ENCODE peak calls at places on chromosomes 11 and 22, in eight cellular contexts. H is CD4-positive, CD25-positive, alpha-beta regulatory T cell; N is cardiac muscle cell; T is PC-3; Z is sigmoid colon; E is GM23248; I is fibroblast of lung; V is thoracic aorta. M is an unnamed sample. For H3K4me1, the result is how much of the 10 kb centered on the place peaks cover.

GRCh38 chr11:25535462-25535861 is 796.5 kb upstream of the ANO3 start:
- DNase-seq in H (no peak), N (peak), T (no peak), Z (peak), E (no peak), I (peak), V (no peak), M (no peak)

GRCh38 chr11:15645201-15645600 is 530.5 kb downstream of the INSC start:
- DNase-seq in H (no peak), N (no peak), T (no peak), Z (no peak), E (no peak), I (no peak), V (no peak), M (no peak)

GRCh38 chr11:124758355-124759267 is 3.5 kb downstream of the ESAM start:
- DNase-seq in H (peak), N (peak), T (peak), Z (peak), E (peak), I (peak), V (no peak), M (no peak)

GRCh38 chr11:65188486-65188885 is 6.8 kb downstream of the CAPN1 start:
- DNase-seq in H (no peak), N (no peak), T (no peak), Z (peak), E (no peak), I (no peak), V (no peak), M (no peak)

GRCh38 chr11:35330924-35331323 is 88.4 kb downstream of the SLC1A2 start:
- DNase-seq in H (no peak), N (no peak), T (no peak), Z (no peak), E (no peak), I (no peak), V (no peak), M (no peak)

GRCh38 chr11:115207166-115207591 is 297.0 kb downstream of the CADM1 start:
- DNase-seq in H (no peak), N (no peak), T (no peak), Z (no peak), E (no peak), I (no peak), V (no peak), M (no peak)

GRCh38 chr11:110377451-110377850 is 52.3 kb upstream of the FDX1 start:
- DNase-seq in H (no peak), N (no peak), T (no peak), Z (no peak), E (no peak), I (no peak), V (no peak), M (no peak)

GRCh38 chr11:57751676-57752253 is at the start of gene BTBD18:
- DNase-seq in H (no peak), N (peak), T (peak), Z (no peak), E (peak), I (peak), V (no peak), M (peak)

GRCh38 chr22:49153921-49154320 is 673.8 kb downstream of the BRD1 start:
- DNase-seq in H (no peak), N (no peak), T (no peak), Z (no peak), E (no peak), I (no peak), V (no peak), M (no peak)

GRCh38 chr22:31707519-31707918 is 42.4 kb downstream of the PRR14L start:
- DNase-seq in H (no peak), N (no peak), T (no peak), Z (no peak), E (no peak), I (no peak), V (no peak), M (no peak)

GRCh38 chr11:123904932-123905331 is 3.0 kb downstream of the OR8D4 start:
- DNase-seq in H (no peak), N (no peak), T (no peak), Z (no peak), E (no peak), I (no peak), V (no peak), M (no peak)

GRCh38 chr22:39522567-39523300 is 2.4 kb downstream of the ATF4 start:
- DNase-seq in H (no peak), N (peak), T (peak), Z (peak), E (peak), I (peak), V (no peak), M (peak)

GRCh38 chr11:47433991-47434786 is 8.0 kb upstream of the PSMC3 start:
- DNase-seq in H (no peak), N (peak), T (no peak), Z (peak), E (peak), I (peak), V (peak), M (no peak)

GRCh38 chr22:27241430-27242110 is 560.0 kb downstream of the MN1 start:
- DNase-seq in H (no peak), N (peak), T (no peak), Z (no peak), E (peak), I (no peak), V (no peak), M (no peak)

GRCh38 chr11:83881428-83881827 is 595.3 kb upstream of the CCDC90B start:
- DNase-seq in H (no peak), N (no peak), T (peak), Z (no peak), E (peak), I (no peak), V (no peak), M (no peak)

GRCh38 chr11:110921742-110922200 is 209.5 kb upstream of the ARHGAP20 start:
- DNase-seq in H (no peak), N (peak), T (no peak), Z (peak), E (peak), I (peak), V (no peak), M (no peak)

GRCh38 chr11:78740175-78741161 is 165.8 kb upstream of the NARS2 start:
- DNase-seq in H (no peak), N (no peak), T (no peak), Z (no peak), E (no peak), I (no peak), V (no peak), M (no peak)

GRCh38 chr11:111441443-111441842 is 62.4 kb upstream of the POU2AF1 start:
- DNase-seq in H (no peak), N (peak), T (peak), Z (peak), E (peak), I (peak), V (no peak), M (no peak)

GRCh38 chr11:64745523-64746328 is 1.8 kb upstream of the RASGRP2 start:
- DNase-seq in H (peak), N (peak), T (no peak), Z (peak), E (peak), I (peak), V (peak), M (peak)

GRCh38 chr22:19075404-19075803 is 46.8 kb downstream of the DGCR2 start:
- DNase-seq in H (no peak), N (no peak), T (no peak), Z (no peak), E (no peak), I (no peak), V (no peak), M (no peak)

GRCh38 chr11:2466869-2467694 is 22.3 kb downstream of the KCNQ1 start:
- DNase-seq in H (no peak), N (no peak), T (no peak), Z (peak), E (no peak), I (no peak), V (no peak), M (peak)

GRCh38 chr11:76243157-76243556 is 36.9 kb upstream of the WNT11 start:
- DNase-seq in H (no peak), N (no peak), T (no peak), Z (no peak), E (no peak), I (no peak), V (no peak), M (no peak)

GRCh38 chr11:26847459-26847858 is 125.6 kb upstream of the SLC5A12 start:
- DNase-seq in H (no peak), N (peak), T (no peak), Z (peak), E (peak), I (peak), V (peak), M (no peak)

GRCh38 chr11:79092791-79093313 is 348.0 kb downstream of the TENM4 start:
- DNase-seq in H (no peak), N (peak), T (peak), Z (peak), E (peak), I (peak), V (no peak), M (no peak)

GRCh38 chr22:39431216-39431801 is 25.5 kb upstream of the MGAT3 start:
- DNase-seq in H (no peak), N (no peak), T (no peak), Z (no peak), E (no peak), I (no peak), V (no peak), M (no peak)

GRCh38 chr22:48740086-48740730 is 1087.5 kb downstream of the BRD1 start:
- DNase-seq in H (no peak), N (no peak), T (no peak), Z (peak), E (no peak), I (no peak), V (no peak), M (no peak)

GRCh38 chr11:68424981-68425865 is 35.3 kb upstream of the PPP6R3 start:
- DNase-seq in H (no peak), N (no peak), T (no peak), Z (no peak), E (no peak), I (no peak), V (no peak), M (no peak)

GRCh38 chr11:68423481-68423880 is 37.1 kb upstream of the PPP6R3 start:
- DNase-seq in H (no peak), N (no peak), T (no peak), Z (no peak), E (no peak), I (no peak), V (no peak), M (no peak)

GRCh38 chr11:68429661-68430060 is 30.9 kb upstream of the PPP6R3 start:
- DNase-seq in H (no peak), N (no peak), T (no peak), Z (no peak), E (no peak), I (no peak), V (no peak), M (no peak)

GRCh38 chr11:68424101-68424632 is 36.4 kb upstream of the PPP6R3 start:
- DNase-seq in H (no peak), N (no peak), T (no peak), Z (no peak), E (no peak), I (no peak), V (no peak), M (no peak)

DNA sequence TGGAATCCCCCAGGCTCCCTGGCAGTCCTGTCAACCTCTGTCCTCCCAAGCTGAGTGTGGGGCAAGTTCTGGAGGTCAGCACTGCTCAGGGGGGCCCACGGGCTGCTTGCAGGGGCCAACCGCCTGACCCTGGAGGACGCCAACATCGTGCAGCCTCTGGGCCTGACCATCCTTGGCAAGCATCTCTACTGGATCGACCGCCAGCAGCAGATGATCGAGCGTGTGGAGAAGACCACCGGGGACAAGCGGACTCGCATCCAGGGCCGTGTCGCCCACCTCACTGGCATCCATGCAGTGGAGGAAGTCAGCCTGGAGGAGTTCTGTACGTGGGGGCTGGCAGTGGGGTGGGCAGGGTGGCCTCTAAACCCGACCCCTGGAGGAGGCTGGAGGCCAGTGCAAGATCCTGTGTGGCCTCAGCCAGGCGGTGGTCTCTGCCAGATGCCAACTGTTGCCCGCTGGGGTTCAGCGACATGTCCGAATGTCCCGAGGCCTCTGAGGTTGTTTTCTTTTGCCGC is 34.6 kb upstream of the PPP6R3 start:
- DNase-seq in H (no peak), N (no peak), T (no peak), Z (no peak), E (no peak), I (no peak), V (no peak), M (no peak)
- H3K4me1 ChIP-seq in H (under half), N (under half), T (under half), Z (under half), E (under half), I (under half), V (under half), M (under half)

GRCh38 chr22:38257650-38258246 is 15.1 kb downstream of the TMEM184B start:
- DNase-seq in H (no peak), N (no peak), T (peak), Z (no peak), E (peak), I (no peak), V (no peak), M (no peak)
- H3K4me3 ChIP-seq in H (no peak), N (no peak), T (peak), Z (peak), E (peak), I (peak), V (peak), M (no peak)

GRCh38 chr11:74388678-74389327 is 9.4 kb downstream of the PGM2L1 start:
- DNase-seq in H (peak), N (peak), T (peak), Z (peak), E (peak), I (peak), V (peak), M (peak)
- H3K4me1 ChIP-seq in H (under half), N (under half), T (under half), Z (under half), E (under half), I (under half), V (under half), M (under half)

DNA sequence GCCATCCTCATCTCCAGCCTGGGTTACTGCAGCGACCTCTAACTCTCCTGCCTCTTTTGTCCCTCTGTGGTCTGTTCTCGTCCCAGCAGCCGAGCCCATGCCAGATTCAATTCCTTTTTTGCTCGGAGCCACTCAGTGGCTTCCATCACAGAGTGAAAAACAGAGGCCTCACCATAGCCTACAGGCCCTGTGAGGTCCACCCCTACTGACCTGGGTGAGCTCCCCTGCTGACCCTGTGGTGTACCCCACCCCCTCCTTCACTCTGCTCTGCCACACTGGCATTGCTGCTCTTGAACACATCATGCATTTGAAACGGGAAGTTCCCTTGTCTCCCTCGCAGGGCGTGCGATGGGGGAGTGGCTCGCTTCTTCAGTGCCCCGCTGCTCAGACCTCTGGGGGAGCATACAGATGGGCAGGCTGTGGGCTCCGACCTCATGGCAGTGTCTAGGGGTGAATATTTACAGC is 2.1 kb downstream of the AIP start:
- DNase-seq in H (peak), N (no peak), T (no peak), Z (peak), E (no peak), I (no peak), V (no peak), M (peak)
- H3K4me3 ChIP-seq in H (peak), N (no peak), T (no peak), Z (no peak), E (no peak), I (no peak), V (peak), M (peak)

GRCh38 chr22:41722496-41722895 is 23.2 kb downstream of the MEI1 start:
- DNase-seq in H (no peak), N (no peak), T (peak), Z (no peak), E (no peak), I (no peak), V (no peak), M (no peak)
- H3K4me1 ChIP-seq in H (under half), N (under half), T (under half), Z (under half), E (under half), I (under half), V (under half), M (under half)

DNA sequence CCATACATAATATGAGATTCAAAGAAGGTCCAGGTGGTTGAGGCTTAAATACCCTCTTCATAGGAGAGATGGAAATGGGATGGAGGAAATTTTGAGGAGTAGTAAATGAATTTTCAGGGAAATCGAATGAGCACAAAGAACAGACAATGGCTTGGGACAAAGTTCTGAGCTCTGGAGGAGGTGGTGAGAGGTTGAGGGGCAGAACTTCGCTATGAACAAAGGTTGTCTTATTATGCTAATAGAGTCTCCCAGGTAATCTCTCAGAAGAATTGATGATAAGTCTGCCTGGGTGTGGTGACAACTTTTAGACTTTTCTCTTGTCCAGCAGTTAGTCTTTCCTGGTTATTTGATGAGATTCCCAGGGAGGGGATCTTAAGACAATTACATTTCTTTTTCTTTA is 326.2 kb downstream of the BUD13 start:
- DNase-seq in H (no peak), N (no peak), T (no peak), Z (no peak), E (no peak), I (no peak), V (no peak), M (no peak)
- H3K4me3 ChIP-seq in H (no peak), N (no peak), T (no peak), Z (no peak), E (no peak), I (no peak), V (no peak), M (no peak)

DNA sequence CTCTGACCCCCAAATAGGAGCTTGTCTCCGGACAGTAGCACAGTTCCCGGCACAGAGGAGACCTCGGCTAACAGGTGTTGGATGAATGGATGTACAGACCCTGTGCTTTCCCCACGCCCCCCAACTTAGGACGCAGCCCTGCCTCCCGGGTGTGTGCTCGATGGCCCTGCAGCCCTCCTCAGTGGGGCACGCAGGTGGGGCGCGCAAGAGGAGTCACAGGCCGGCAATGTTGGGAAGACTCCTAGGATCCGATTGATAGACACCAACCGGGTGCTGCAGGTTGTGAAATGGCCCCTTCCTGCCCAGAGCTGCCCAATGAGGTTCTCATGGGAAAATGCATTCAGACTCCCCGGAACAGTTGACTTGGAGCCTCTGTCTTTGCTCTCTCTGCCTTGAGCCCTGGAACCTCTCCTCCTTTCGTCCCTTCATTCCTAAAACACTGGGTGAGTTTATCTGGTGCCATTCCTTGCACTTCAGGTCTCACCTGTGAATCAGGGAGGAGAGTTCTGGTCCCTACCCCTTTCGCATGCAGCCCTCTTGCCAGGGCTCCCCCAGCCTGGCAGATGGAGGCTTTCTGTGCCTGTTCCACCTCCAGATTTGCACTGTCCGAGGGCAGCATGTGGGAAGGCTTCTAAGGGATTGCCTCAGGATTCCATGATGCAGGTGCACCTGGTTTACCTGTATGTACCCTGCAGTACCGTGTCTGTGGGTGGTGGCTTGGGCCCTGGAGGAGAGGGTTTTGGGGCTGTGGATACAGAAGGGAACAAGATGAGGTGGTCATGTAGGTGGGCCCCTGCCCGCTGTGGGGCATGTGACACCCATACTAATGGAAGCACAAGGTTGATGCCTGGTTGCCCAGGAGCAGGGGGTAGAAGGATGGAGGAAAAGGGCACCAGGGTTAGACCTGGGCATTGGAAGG is 1.2 kb downstream of the MICALL1 start:
- DNase-seq in H (no peak), N (peak), T (no peak), Z (peak), E (peak), I (no peak), V (no peak), M (no peak)
- H3K4me1 ChIP-seq in H (under half), N (under half), T (under half), Z (half or more), E (under half), I (under half), V (under half), M (under half)

M was measured in DND-41.